ENCODE peak calls at places on chromosomes 11 and 22, in eight cellular contexts. Y, M, J, Z, S, F, P and Q are unnamed samples.

GRCh38 chr11:66020618-66021357 is 5.5 kb downstream of the CATSPER1 start:
- DNase-seq in Y (no peak), M (no peak), J (peak; percentile 44), Z (no peak), S (peak; percentile 78), F (no peak), P (peak; percentile 77), Q (peak; percentile 82)

GRCh38 chr11:47296045-47296444 is 26.1 kb downstream of the MADD start:
- DNase-seq in Y (no peak), M (no peak), J (no peak), Z (no peak), S (peak; percentile 18), F (no peak), P (no peak), Q (no peak)

GRCh38 chr11:45483361-45483760 is 182.1 kb downstream of the CHST1 start:
- DNase-seq in Y (no peak), M (no peak), J (no peak), Z (no peak), S (no peak), F (peak; percentile 35), P (no peak), Q (no peak)

GRCh38 chr22:35894937-35895708 is 133.5 kb downstream of the RBFOX2 start:
- DNase-seq in Y (no peak), M (no peak), J (no peak), Z (no peak), S (peak; percentile 72), F (peak; percentile 85), P (no peak), Q (peak; percentile 58)

GRCh38 chr11:71449596-71449995 is 1.4 kb upstream of the DHCR7 start:
- DNase-seq in Y (no peak), M (no peak), J (no peak), Z (no peak), S (no peak), F (peak; percentile 48), P (no peak), Q (no peak)

GRCh38 chr11:64531422-64531821 is 59.6 kb upstream of the SLC22A12 start:
- DNase-seq in Y (no peak), M (no peak), J (no peak), Z (no peak), S (no peak), F (no peak), P (no peak), Q (no peak)

GRCh38 chr22:41668971-41669911 is 19.4 kb downstream of the SNU13 start:
- DNase-seq in Y (no peak), M (no peak), J (no peak), Z (no peak), S (peak; percentile 79), F (no peak), P (no peak), Q (no peak)

GRCh38 chr11:121494355-121495099 is 41.8 kb upstream of the SORL1-AS1 start:
- DNase-seq in Y (peak; percentile 40), M (no peak), J (no peak), Z (no peak), S (no peak), F (no peak), P (no peak), Q (no peak)

GRCh38 chr11:102330226-102330625 is 12.9 kb downstream of the BIRC3 start:
- DNase-seq in Y (no peak), M (no peak), J (no peak), Z (no peak), S (peak; percentile 13), F (no peak), P (no peak), Q (no peak)

GRCh38 chr11:62974848-62975522 is 9.8 kb downstream of the SLC22A6 start:
- DNase-seq in Y (no peak), M (peak; percentile 56), J (no peak), Z (peak; percentile 36), S (no peak), F (peak; percentile 54), P (no peak), Q (peak; percentile 18)

GRCh38 chr11:9719949-9720646 is 56.2 kb downstream of the SWAP70 start:
- DNase-seq in Y (no peak), M (no peak), J (no peak), Z (no peak), S (no peak), F (no peak), P (no peak), Q (no peak)

GRCh38 chr11:104534268-104534667 is 364.0 kb downstream of the CASP12 start:
- DNase-seq in Y (no peak), M (no peak), J (no peak), Z (no peak), S (peak; percentile 71), F (no peak), P (no peak), Q (no peak)

GRCh38 chr11:57430946-57431345 is 4.0 kb upstream of the SLC43A3 start:
- DNase-seq in Y (no peak), M (no peak), J (no peak), Z (no peak), S (no peak), F (no peak), P (no peak), Q (no peak)

GRCh38 chr11:110003426-110003825 is 89.8 kb upstream of the ZC3H12C start:
- DNase-seq in Y (no peak), M (no peak), J (no peak), Z (no peak), S (no peak), F (no peak), P (no peak), Q (no peak)

DNA sequence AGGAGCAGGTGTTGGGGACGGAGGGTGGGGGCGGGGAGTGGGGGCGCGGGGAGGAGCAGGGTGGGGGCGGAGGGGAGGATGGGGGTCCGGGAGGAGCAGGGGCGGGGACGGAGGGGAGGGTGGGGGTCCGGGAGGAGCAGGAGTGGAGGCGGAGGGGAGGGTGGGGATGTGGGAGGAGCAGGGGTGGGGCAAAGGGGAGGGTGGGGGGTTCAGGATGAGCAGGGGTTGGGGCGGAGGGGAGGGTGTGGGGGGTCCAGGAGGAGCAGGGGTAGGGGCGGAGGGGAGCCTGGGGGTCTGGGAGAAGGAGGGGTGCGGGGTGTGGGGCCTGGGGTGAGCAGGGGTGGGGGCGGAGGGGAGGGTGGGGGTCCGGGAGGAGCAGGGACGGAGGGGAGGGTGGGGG is 17.1 kb downstream of the CRELD2 start:
- DNase-seq in Y (no peak), M (no peak), J (no peak), Z (no peak), S (no peak), F (no peak), P (no peak), Q (no peak)
- H3K4me3 ChIP-seq in Y (peak overlapping the region; percentile 73), M (peak overlapping the region; percentile 67), J (no peak overlapping the region), Z (no peak overlapping the region), S (no peak overlapping the region), F (peak overlapping the region; percentile 60), P (peak overlapping the region; percentile 66), Q (no peak overlapping the region)

GRCh38 chr22:40651563-40652501 is 15.3 kb upstream of the MRTFA start:
- DNase-seq in Y (peak; percentile 44), M (peak; percentile 93), J (peak; percentile 87), Z (peak; percentile 95), S (peak; percentile 100), F (peak; percentile 99), P (peak; percentile 93), Q (peak; percentile 97)
- H3K4me3 ChIP-seq in Y (peak overlapping the region; percentile 65), M (peak overlapping the region; percentile 72), J (no peak overlapping the region), Z (peak overlapping the region; percentile 66), S (peak overlapping the region; percentile 78), F (peak overlapping the region; percentile 67), P (peak overlapping the region; percentile 56), Q (peak overlapping the region; percentile 67)

DNA sequence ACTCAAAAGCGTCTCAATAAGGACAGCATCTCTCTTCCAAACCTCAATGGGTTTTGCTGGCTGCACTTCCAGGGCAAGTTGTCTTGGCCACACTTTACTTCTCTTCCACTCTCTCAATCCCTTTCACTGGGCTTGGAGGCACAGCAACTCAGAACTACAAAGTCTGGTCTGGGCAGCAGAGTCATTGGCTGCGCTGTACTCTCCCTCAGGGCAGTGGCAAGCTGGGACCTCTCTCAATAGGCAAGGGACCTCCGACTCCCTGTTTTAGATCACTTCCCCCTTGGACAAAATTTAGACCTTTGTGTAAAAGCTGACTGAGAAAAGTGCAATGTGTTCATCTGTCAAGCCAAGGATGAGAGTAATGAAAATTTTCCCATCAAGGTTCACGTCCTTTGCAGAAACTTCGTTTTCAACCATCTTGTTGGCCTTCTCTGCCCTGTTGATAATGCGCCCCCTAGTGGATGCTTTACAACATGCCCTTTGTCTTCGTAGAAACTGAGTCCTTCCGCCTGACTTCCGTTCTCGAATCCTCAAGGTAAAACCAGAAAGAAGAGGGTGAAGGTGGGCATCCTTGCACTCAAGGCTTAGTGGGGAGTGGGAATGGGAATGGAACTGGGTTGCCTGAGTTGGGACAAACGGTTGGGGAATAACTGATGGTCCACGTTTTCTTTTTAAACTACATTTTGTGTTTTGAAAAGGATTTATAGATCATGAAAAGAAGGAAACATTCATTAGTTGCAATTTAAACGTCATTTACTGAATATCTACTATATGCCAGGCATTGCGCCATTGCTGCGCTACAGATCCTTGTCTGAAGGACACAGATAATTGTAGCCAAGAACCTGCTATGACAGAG is 99.1 kb downstream of the CD44 start:
- DNase-seq in Y (no peak), M (no peak), J (peak; percentile 54), Z (peak; percentile 80), S (peak; percentile 43), F (no peak), P (no peak), Q (peak; percentile 38)
- H3K4me3 ChIP-seq in Y (no peak overlapping the region), M (no peak overlapping the region), J (no peak overlapping the region), Z (peak overlapping the region; percentile 2), S (no peak overlapping the region), F (no peak overlapping the region), P (no peak overlapping the region), Q (no peak overlapping the region)

GRCh38 chr11:115659061-115659963 is 155.1 kb upstream of the CADM1 start:
- DNase-seq in Y (peak; percentile 9), M (peak; percentile 45), J (no peak), Z (no peak), S (peak; percentile 74), F (no peak), P (peak; percentile 57), Q (peak; percentile 63)

GRCh38 chr11:115657586-115657985 is 153.4 kb upstream of the CADM1 start:
- DNase-seq in Y (no peak), M (no peak), J (no peak), Z (no peak), S (peak; percentile 68), F (no peak), P (no peak), Q (no peak)

GRCh38 chr11:115663790-115664189 is 159.6 kb upstream of the CADM1 start:
- DNase-seq in Y (no peak), M (no peak), J (no peak), Z (no peak), S (no peak), F (no peak), P (no peak), Q (no peak)

GRCh38 chr11:115656684-115657083 is 152.5 kb upstream of the CADM1 start:
- DNase-seq in Y (no peak), M (no peak), J (no peak), Z (no peak), S (peak; percentile 69), F (no peak), P (no peak), Q (no peak)

DNA sequence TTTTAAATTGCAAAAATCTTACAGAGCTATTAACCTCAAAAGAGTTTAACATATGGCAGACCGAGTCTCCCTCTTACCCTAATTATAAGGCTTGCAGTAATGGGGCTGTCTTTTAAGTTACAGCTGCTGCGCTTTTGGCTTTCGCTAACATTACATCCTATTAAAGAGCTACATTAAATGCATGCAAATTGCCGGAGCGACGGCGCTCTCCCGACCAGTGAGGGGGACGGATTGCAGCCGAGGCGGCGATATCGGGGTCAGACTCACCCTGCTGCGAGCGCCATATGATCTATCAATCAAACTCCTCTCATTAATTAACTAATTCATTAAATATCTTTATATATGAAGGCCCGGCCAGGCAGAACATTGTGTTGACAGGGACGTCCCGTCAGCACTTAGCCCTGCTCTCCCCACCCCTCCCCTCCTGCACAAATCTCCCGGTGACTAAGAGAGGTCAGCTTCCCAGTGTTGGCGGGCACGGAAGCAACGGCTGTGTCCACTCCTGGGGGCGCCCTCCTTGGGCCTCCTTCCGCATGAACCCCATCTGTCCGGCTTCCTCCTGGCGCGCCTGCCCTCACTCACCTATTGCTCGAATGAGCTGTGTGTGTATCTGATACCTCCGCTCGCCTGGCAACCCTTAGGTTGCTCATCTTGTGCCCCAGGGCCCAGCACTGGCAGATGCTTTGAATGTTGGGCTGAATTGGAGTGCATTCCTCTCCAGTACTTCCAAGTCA is 156.0 kb upstream of the CADM1 start:
- DNase-seq in Y (no peak), M (no peak), J (no peak), Z (no peak), S (peak; percentile 50), F (no peak), P (no peak), Q (no peak)
- H3K4me3 ChIP-seq in Y (no peak overlapping the region), M (peak overlapping the region; percentile 66), J (no peak overlapping the region), Z (no peak overlapping the region), S (peak overlapping the region; percentile 43), F (no peak overlapping the region), P (peak overlapping the region; percentile 36), Q (no peak overlapping the region)